ENCODE peak calls at places on chromosomes 4 and X, in nine cellular contexts. T is right atrium auricular region, G is Karpas-422, Y is aorta, C is OCI-LY7, N is ovary, E is breast epithelium, S is HL-60, R is small intestine. U is an unnamed sample.

GRCh38 chr4:40363382-40363920 is 28.3 kb downstream of the CHRNA9 start:
- DNase-seq in S (no peak), R (peak; percentile 86), Y (no peak), T (no peak), E (peak; percentile 57), G (no peak), C (no peak), N (no peak), U (no peak)

GRCh38 chrX:136541294-136541693 is 9.3 kb downstream of the VGLL1 start:
- DNase-seq in R (no peak), C (no peak), E (no peak), N (no peak), S (no peak), Y (no peak), G (no peak), T (no peak), U (no peak)

GRCh38 chr4:76624271-76624681 is 189.2 kb downstream of the SHROOM3 start:
- DNase-seq in S (no peak), N (peak; percentile 61), E (no peak), C (no peak), G (no peak), T (peak; percentile 67), Y (peak; percentile 78), R (no peak), U (no peak)

GRCh38 chrX:15358533-15358932 is 23.2 kb upstream of the PIGA start:
- DNase-seq in T (no peak), S (no peak), N (no peak), C (no peak), Y (no peak), G (peak; percentile 69), R (no peak), E (no peak), U (no peak)

GRCh38 chr4:147940144-147940543 is 208.3 kb downstream of the ARHGAP10 start:
- DNase-seq in S (no peak), G (no peak), C (no peak), Y (no peak), N (no peak), R (no peak), E (no peak), T (no peak), U (no peak)

GRCh38 chr4:99179626-99180025 is 35.5 kb upstream of the ADH4 start:
- DNase-seq in C (no peak), N (no peak), E (no peak), T (no peak), Y (no peak), R (no peak), G (no peak), S (no peak), U (no peak)

GRCh38 chrX:40644821-40645358 is 2.5 kb downstream of the CXorf38 start:
- DNase-seq in C (peak; percentile 54), R (peak; percentile 88), N (peak; percentile 52), G (peak; percentile 80), Y (no peak), S (peak; percentile 72), T (peak; percentile 71), E (no peak), U (peak; percentile 4)

GRCh38 chrX:48978226-48978625 is 6.6 kb upstream of the KCND1 start:
- DNase-seq in N (no peak), R (no peak), G (no peak), S (no peak), Y (no peak), T (no peak), C (no peak), E (no peak), U (no peak)

GRCh38 chr4:8593268-8594096 is 917 bp downstream of the CPZ start:
- DNase-seq in T (no peak), R (no peak), E (no peak), S (no peak), G (no peak), Y (no peak), C (no peak), N (peak; percentile 62), U (no peak)

GRCh38 chr4:1080961-1081688 is 32.2 kb downstream of the RNF212 start:
- DNase-seq in G (peak; percentile 71), Y (no peak), E (peak; percentile 25), T (no peak), C (no peak), N (no peak), S (no peak), R (no peak), U (no peak)

GRCh38 chr4:100421356-100421978 is 96.4 kb downstream of the EMCN start:
- DNase-seq in T (no peak), C (peak; percentile 9), S (no peak), N (no peak), G (peak; percentile 45), E (no peak), Y (no peak), R (peak; percentile 4), U (no peak)

GRCh38 chr4:11535333-11535732 is 106.6 kb upstream of the HS3ST1 start:
- DNase-seq in S (no peak), C (no peak), R (no peak), E (no peak), G (no peak), Y (no peak), N (no peak), T (no peak), U (no peak)

GRCh38 chr4:120749445-120750151 is 172.9 kb downstream of the PRDM5 start:
- DNase-seq in C (peak; percentile 98), N (no peak), S (no peak), G (peak; percentile 41), R (no peak), Y (no peak), T (no peak), E (no peak), U (no peak)

GRCh38 chrX:103309860-103310591 is 764 bp downstream of the BEX2 start:
- DNase-seq in T (no peak), R (no peak), S (no peak), G (no peak), E (no peak), C (no peak), Y (no peak), N (no peak), U (no peak)

GRCh38 chr4:53015681-53016080 is 153.6 kb downstream of the RASL11B start:
- DNase-seq in Y (no peak), R (peak; percentile 6), C (peak; percentile 42), T (no peak), E (no peak), S (no peak), N (peak; percentile 59), G (peak; percentile 72), U (no peak)

GRCh38 chr4:71648448-71648847 is 135.4 kb downstream of the GC start:
- DNase-seq in N (no peak), S (no peak), R (no peak), G (no peak), Y (no peak), T (no peak), C (no peak), E (no peak), U (no peak)

GRCh38 chr4:11543710-11544109 is 115.0 kb upstream of the HS3ST1 start:
- DNase-seq in S (no peak), E (no peak), N (no peak), C (no peak), T (no peak), R (peak; percentile 89), Y (no peak), G (no peak), U (no peak)

GRCh38 chrX:39984191-39984956 is 113.4 kb downstream of the BCOR start:
- DNase-seq in S (no peak), N (peak; percentile 52), G (peak; percentile 43), R (no peak), T (no peak), E (no peak), Y (no peak), C (no peak), U (no peak)

GRCh38 chrX:2676794-2677675 is 14.1 kb upstream of the CD99 start:
- DNase-seq in G (no peak), S (no peak), E (no peak), N (no peak), Y (no peak), T (no peak), C (no peak), R (peak; percentile 89), U (no peak)
- H3K4me3 ChIP-seq in G (no peak overlapping the region), S (no peak overlapping the region), E (no peak overlapping the region), N (no peak overlapping the region), Y (no peak overlapping the region), T (no peak overlapping the region), C (no peak overlapping the region), R (no peak overlapping the region), U (no peak overlapping the region)

GRCh38 chrX:21947671-21948070 is 7.2 kb downstream of the SMS start:
- DNase-seq in S (no peak), G (no peak), R (no peak), E (no peak), C (no peak), Y (no peak), N (no peak), T (no peak), U (no peak)

GRCh38 chrX:21946925-21947641 is 6.6 kb downstream of the SMS start:
- DNase-seq in R (no peak), G (no peak), S (no peak), Y (no peak), E (no peak), N (no peak), T (no peak), C (no peak), U (no peak)

GRCh38 chrX:21943460-21944135 is 3.1 kb downstream of the SMS start:
- DNase-seq in E (no peak), N (no peak), C (no peak), T (no peak), R (no peak), G (no peak), S (no peak), Y (no peak), U (no peak)

GRCh38 chrX:21940356-21940829 is at the start of gene SMS:
- DNase-seq in T (peak; percentile 74), S (peak; percentile 62), Y (peak; percentile 92), C (peak; percentile 61), R (peak; percentile 82), E (peak; percentile 57), G (peak; percentile 87), N (peak; percentile 78), U (peak; percentile 40)

GRCh38 chrX:21944136-21944615 is 3.7 kb downstream of the SMS start:
- DNase-seq in G (no peak), N (no peak), S (no peak), R (no peak), C (no peak), E (no peak), T (no peak), Y (no peak), U (no peak)
- H3K27ac ChIP-seq in G (no peak overlapping the region), N (no peak overlapping the region), S (no peak overlapping the region), R (no peak overlapping the region), C (no peak overlapping the region), E (peak overlapping the region; percentile 12), T (peak overlapping the region; percentile 76), Y (no peak overlapping the region), U (no peak overlapping the region)

DNA sequence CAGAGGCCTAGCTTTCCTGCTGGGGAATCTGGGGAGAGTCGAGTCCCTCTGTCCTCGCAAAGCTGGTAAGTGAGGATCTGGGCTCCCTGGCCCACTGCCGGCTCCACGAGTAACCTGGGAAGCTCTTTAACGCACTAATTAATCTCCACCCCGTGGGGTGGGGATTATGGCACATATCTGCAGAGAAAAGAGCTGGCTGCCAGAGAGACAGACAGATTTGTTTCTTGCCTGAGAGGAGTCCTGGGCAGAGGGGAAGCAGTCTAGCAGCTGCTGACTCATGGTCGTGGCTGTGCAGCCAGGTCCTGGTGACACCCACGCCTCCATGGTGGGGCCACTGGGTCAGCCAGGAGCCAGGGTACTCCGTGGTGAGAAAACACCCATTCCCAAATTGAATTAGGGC is 14.0 kb downstream of the SORCS2 start:
- DNase-seq in T (peak; percentile 71), G (no peak), R (no peak), Y (peak; percentile 88), S (no peak), C (no peak), N (peak; percentile 58), E (no peak), U (no peak)
- H3K4me3 ChIP-seq in T (no peak overlapping the region), G (no peak overlapping the region), R (no peak overlapping the region), Y (no peak overlapping the region), S (no peak overlapping the region), C (no peak overlapping the region), N (no peak overlapping the region), E (no peak overlapping the region), U (no peak overlapping the region)

GRCh38 chr4:124943145-124943889 is 230.8 kb upstream of the ANKRD50 start:
- DNase-seq in Y (no peak), N (no peak), T (no peak), G (no peak), R (no peak), E (no peak), S (no peak), C (no peak), U (no peak)
- H3K27ac ChIP-seq in Y (no peak overlapping the region), N (no peak overlapping the region), T (no peak overlapping the region), G (no peak overlapping the region), R (no peak overlapping the region), E (no peak overlapping the region), S (no peak overlapping the region), C (no peak overlapping the region), U (no peak overlapping the region)